ENCODE peak calls at places on chromosomes 6 and 20, in seven cellular contexts. O is GM10248; G is activated T-helper 1 cell treated with anti-CD3 and anti-CD28 coated beads, Interleukin-2, amount 50 U/mL, for 16 hours; Z is HTR-8/SVneo; R is iris pigment epithelial cell; J is activated T-cell treated with anti-CD3 and anti-CD28 coated beads for 24 hours; W is DMS 273 treated with DMSO at 0.1 percent for 48 hours. K is an unnamed sample.

GRCh38 chr20:7882076-7882475 is 58.2 kb downstream of the HAO1 start:
- DNase-seq in J (no peak), Z (no peak), G (no peak), O (no peak), R (no peak), W (no peak), K (no peak)

GRCh38 chr6:55567558-55567957 is 11.4 kb downstream of the HMGCLL1 start:
- DNase-seq in J (no peak), G (no peak), W (no peak), Z (no peak), R (no peak), O (no peak), K (no peak)

GRCh38 chr6:150662814-150663213 is 63.1 kb downstream of the PLEKHG1 start:
- DNase-seq in Z (no peak), O (no peak), G (no peak), R (no peak), J (no peak), W (no peak), K (no peak)

GRCh38 chr6:99333068-99333467 is 16.4 kb downstream of the FAXC start:
- DNase-seq in J (no peak), O (peak), R (no peak), G (no peak), Z (no peak), W (no peak), K (peak)

GRCh38 chr20:43448748-43449535 is 8.8 kb upstream of the SRSF6 start:
- DNase-seq in J (peak), W (peak), R (peak), Z (peak), O (peak), G (no peak), K (peak)

GRCh38 chr20:55919319-55919718 is 86.0 kb downstream of the CBLN4 start:
- DNase-seq in J (no peak), R (no peak), Z (no peak), O (no peak), W (no peak), G (no peak), K (no peak)

GRCh38 chr6:2947424-2947823 is 23.9 kb downstream of the SERPINB6 start:
- DNase-seq in J (no peak), R (no peak), W (no peak), G (no peak), O (no peak), Z (no peak), K (no peak)

GRCh38 chr20:40809361-40809760 is 120.3 kb upstream of the MAFB start:
- DNase-seq in G (no peak), O (no peak), W (no peak), Z (no peak), R (no peak), J (no peak), K (no peak)

GRCh38 chr6:21808045-21808470 is 214.5 kb downstream of the SOX4 start:
- DNase-seq in W (no peak), R (peak), G (no peak), Z (peak), O (no peak), J (no peak), K (no peak)

GRCh38 chr6:88725111-88725711 is 238.2 kb downstream of the RNGTT start:
- DNase-seq in G (no peak), J (no peak), Z (no peak), R (peak), O (peak), W (no peak), K (no peak)

GRCh38 chr20:2101057-2101934 is at the start of gene STK35:
- DNase-seq in G (peak), J (peak), R (no peak), Z (peak), O (peak), W (peak), K (peak)

GRCh38 chr6:16483315-16483875 is 245.0 kb downstream of the GMPR start:
- DNase-seq in O (no peak), G (no peak), R (no peak), W (no peak), J (no peak), Z (no peak), K (no peak)

GRCh38 chr6:145813285-145814034 is 1.1 kb downstream of the FBXO30 start:
- DNase-seq in W (no peak), J (no peak), R (peak), Z (no peak), G (no peak), O (no peak), K (no peak)